ENCODE peak calls at places on chromosomes 4 and X, in ten cellular contexts. I is MM.1S, X is H1, M is OCI-LY7, C is aorta, L is HL-60, A is IMR-90, K is endothelial cell of umbilical vein, D is brain microvascular endothelial cell, F is tibial nerve. B is an unnamed sample.

GRCh38 chrX:25156323-25156722 is 140.6 kb upstream of the ARX start:
- DNase-seq in X (no peak), K (no peak), L (no peak), F (no peak), C (no peak), I (no peak), A (no peak), D (peak; percentile 16), M (no peak), B (peak; percentile 0)

GRCh38 chrX:106780664-106781377 is 21.7 kb upstream of the TBC1D8B start:
- DNase-seq in A (no peak), I (no peak), C (no peak), X (no peak), D (no peak), K (no peak), F (no peak), M (no peak), L (no peak), B (no peak)

GRCh38 chr4:20687894-20688293 is 12.4 kb upstream of the PACRGL start:
- DNase-seq in X (no peak), L (no peak), C (no peak), M (no peak), I (no peak), D (peak; percentile 32), F (no peak), A (peak; percentile 75), K (no peak), B (peak; percentile 80)

GRCh38 chrX:31036895-31037294 is 34.9 kb downstream of the FTHL17 start:
- DNase-seq in L (peak; percentile 14), C (peak; percentile 52), M (peak; percentile 54), A (peak; percentile 42), X (no peak), F (peak; percentile 11), D (peak; percentile 60), K (peak; percentile 31), I (peak; percentile 51), B (peak; percentile 52)

GRCh38 chrX:31551913-31552312 is 480.1 kb upstream of the FTHL17 start:
- DNase-seq in A (peak; percentile 41), M (no peak), C (no peak), F (no peak), I (no peak), X (no peak), D (no peak), K (no peak), L (no peak), B (peak; percentile 43)

GRCh38 chr4:169999923-170000322 is 26.3 kb downstream of the MFAP3L start:
- DNase-seq in L (no peak), K (no peak), X (no peak), I (no peak), C (no peak), M (no peak), A (no peak), F (no peak), D (no peak), B (no peak)

GRCh38 chr4:34633216-34633615 is 1611.1 kb downstream of the ARAP2 start:
- DNase-seq in D (no peak), K (no peak), I (no peak), C (no peak), M (no peak), A (no peak), L (no peak), X (no peak), F (no peak), B (no peak)

GRCh38 chrX:139077303-139078131 is 366.0 kb upstream of the FGF13 start:
- DNase-seq in F (no peak), L (no peak), D (no peak), X (no peak), A (no peak), I (no peak), C (no peak), K (no peak), M (no peak), B (peak; percentile 12)

GRCh38 chr4:151753056-151753455 is 7.8 kb downstream of the GATB start:
- DNase-seq in K (no peak), C (no peak), M (no peak), F (no peak), X (no peak), I (no peak), A (peak; percentile 38), D (peak; percentile 28), L (no peak), B (no peak)

GRCh38 chr4:123340381-123340701 is 56.3 kb upstream of the SPRY1 start:
- DNase-seq in K (peak; percentile 92), L (no peak), I (no peak), A (peak; percentile 95), D (peak; percentile 61), X (no peak), C (no peak), F (no peak), M (no peak), B (peak; percentile 85)

GRCh38 chr4:87375719-87376291 is 15.2 kb downstream of the HSD17B11 start:
- DNase-seq in I (peak; percentile 45), M (peak; percentile 45), X (no peak), K (peak; percentile 67), F (no peak), A (peak; percentile 88), D (peak; percentile 42), C (no peak), L (peak; percentile 32), B (peak; percentile 73)
- H3K27ac ChIP-seq in I (no peak overlapping the region), M (no peak overlapping the region), X (no peak overlapping the region), K (no peak overlapping the region), F (no peak overlapping the region), A (no peak overlapping the region), D (no peak overlapping the region), C (no peak overlapping the region), L (no peak overlapping the region), B (no peak overlapping the region)

GRCh38 chrX:22015144-22015750 is 16.9 kb upstream of the PHEX start:
- DNase-seq in K (no peak), F (no peak), I (no peak), D (no peak), L (no peak), C (no peak), M (no peak), A (no peak), X (no peak), B (no peak)
- H3K27ac ChIP-seq in K (no peak overlapping the region), F (no peak overlapping the region), I (no peak overlapping the region), D (no peak overlapping the region), L (no peak overlapping the region), C (no peak overlapping the region), M (no peak overlapping the region), A (no peak overlapping the region), X (no peak overlapping the region), B (no peak overlapping the region)

DNA sequence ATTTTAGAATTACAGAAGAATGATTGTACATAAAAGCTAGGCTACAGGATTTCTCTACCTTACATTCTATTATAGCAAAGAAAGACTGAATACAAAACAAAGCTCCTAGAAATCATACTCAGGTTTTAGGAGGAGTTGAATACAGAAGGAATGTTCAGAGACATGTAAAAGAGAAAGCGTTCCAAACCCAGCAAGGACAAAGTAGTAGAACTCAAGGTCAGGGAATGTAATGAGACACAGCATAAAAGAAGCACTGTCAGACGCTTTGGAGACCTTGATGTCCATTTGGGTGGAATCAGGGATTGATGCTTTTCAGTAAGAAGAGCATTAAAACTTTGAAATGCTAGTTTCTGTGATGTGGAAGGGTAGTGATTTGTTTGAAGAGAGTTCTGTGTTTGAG is 303.6 kb downstream of the PCDH7 start:
- DNase-seq in A (no peak), I (no peak), X (no peak), F (no peak), K (no peak), M (no peak), D (no peak), L (no peak), C (no peak), B (no peak)
- H3K27ac ChIP-seq in A (no peak overlapping the region), I (no peak overlapping the region), X (no peak overlapping the region), F (no peak overlapping the region), K (no peak overlapping the region), M (no peak overlapping the region), D (no peak overlapping the region), L (no peak overlapping the region), C (no peak overlapping the region), B (no peak overlapping the region)

GRCh38 chr4:37884855-37885487 is 5.9 kb upstream of the TBC1D1 start:
- DNase-seq in L (no peak), A (no peak), X (no peak), I (no peak), C (no peak), D (no peak), M (no peak), F (no peak), K (no peak), B (no peak)
- H3K27ac ChIP-seq in L (no peak overlapping the region), A (no peak overlapping the region), X (no peak overlapping the region), I (no peak overlapping the region), C (peak overlapping the region; percentile 46), D (no peak overlapping the region), M (no peak overlapping the region), F (no peak overlapping the region), K (no peak overlapping the region), B (no peak overlapping the region)

DNA sequence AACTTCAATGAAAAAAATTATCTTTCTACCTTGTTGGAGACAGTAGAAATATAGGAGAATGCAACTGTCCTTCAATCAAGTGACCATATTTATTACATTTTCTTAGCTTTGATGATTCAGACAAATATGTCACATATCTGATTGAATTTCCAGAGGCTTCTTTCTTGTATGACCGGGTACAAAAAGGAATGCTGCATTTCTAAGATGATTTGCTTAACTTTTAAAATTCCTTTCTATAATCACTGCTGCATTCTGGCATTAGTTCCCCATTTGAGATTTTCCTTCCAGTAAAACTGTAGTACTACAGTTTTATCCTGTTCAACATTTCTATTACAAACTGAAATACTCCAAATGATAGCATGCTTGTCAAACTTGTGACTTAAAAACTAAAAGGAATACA is 5.2 kb downstream of the MFSD8 start:
- DNase-seq in F (no peak), K (no peak), X (no peak), L (no peak), A (peak; percentile 6), C (no peak), I (no peak), M (no peak), D (no peak), B (no peak)
- H3K27ac ChIP-seq in F (no peak overlapping the region), K (no peak overlapping the region), X (no peak overlapping the region), L (no peak overlapping the region), A (peak overlapping the region; percentile 24), C (no peak overlapping the region), I (no peak overlapping the region), M (no peak overlapping the region), D (no peak overlapping the region), B (no peak overlapping the region)

DNA sequence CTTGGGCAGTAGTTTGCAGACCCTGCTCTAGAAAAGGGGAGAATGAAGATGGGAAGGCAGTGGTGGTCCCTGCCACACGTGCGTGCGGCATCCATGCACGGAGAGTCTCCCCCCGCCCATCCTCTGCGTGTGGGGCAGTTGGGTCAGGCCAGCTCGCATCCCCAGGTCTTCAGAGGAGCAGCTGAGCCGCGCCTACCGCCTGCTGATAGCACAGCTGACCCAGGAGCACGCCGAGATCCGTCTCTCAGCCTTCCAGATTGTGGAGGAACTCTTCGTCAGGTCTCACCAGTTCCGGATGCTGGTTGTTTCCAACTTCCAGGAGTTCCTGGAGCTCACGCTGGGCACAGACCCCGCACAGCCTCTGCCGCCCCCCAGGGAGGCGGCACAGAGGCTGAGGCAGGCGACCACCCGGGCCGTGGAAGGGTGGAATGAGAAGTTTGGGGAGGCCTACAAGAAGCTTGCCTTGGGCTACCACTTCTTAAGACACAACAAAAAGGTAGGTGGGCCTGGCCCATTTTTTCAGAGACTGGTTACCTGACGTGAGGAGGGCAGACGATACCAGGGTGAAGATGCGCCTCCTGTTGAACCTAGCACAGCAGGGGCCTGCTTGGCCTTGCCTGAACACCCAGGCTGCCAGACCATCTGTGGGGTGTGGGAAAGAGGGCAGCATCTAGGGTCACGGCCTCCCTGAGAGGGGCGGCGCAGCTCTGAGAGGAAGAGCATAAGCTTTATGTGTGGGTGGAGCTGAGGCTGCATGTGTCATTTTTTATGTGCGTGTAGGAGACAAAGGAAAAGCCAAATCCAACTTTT is 2.6 kb downstream of the UVSSA start:
- DNase-seq in I (no peak), X (no peak), L (no peak), D (no peak), F (no peak), M (no peak), A (no peak), C (no peak), K (no peak), B (no peak)
- H3K27ac ChIP-seq in I (no peak overlapping the region), X (no peak overlapping the region), L (no peak overlapping the region), D (no peak overlapping the region), F (no peak overlapping the region), M (no peak overlapping the region), A (no peak overlapping the region), C (no peak overlapping the region), K (no peak overlapping the region), B (no peak overlapping the region)